ENCODE peak calls at places on chromosomes 7 and 10, in nine cellular contexts. N, P, Q, H, W, G, A, C and Y are unnamed samples.

GRCh38 chr10:68212721-68213352 is 19.1 kb downstream of the ATOH7 start:
- DNase-seq in N (peak), P (no peak), Q (no peak), H (no peak), W (peak), G (peak), A (peak), C (no peak), Y (no peak)

GRCh38 chr10:86523348-86523747 is 1.8 kb upstream of the WAPL start:
- DNase-seq in N (peak), P (no peak), Q (no peak), H (no peak), W (peak), G (no peak), A (peak), C (no peak), Y (no peak)

GRCh38 chr10:132133449-132134291 is 53.1 kb upstream of the DPYSL4 start:
- DNase-seq in N (no peak), P (no peak), Q (no peak), H (no peak), W (no peak), G (no peak), A (no peak), C (no peak), Y (no peak)

GRCh38 chr10:33273295-33274002 is 61.0 kb downstream of the NRP1 start:
- DNase-seq in N (peak), P (no peak), Q (no peak), H (peak), W (peak), G (no peak), A (peak), C (peak), Y (no peak)

GRCh38 chr7:147478751-147479150 is 1111.8 kb upstream of the C7orf33 start:
- DNase-seq in N (peak), P (no peak), Q (no peak), H (no peak), W (no peak), G (no peak), A (no peak), C (no peak), Y (no peak)

GRCh38 chr10:124185074-124185473 is 91.7 kb upstream of the CHST15 start:
- DNase-seq in N (no peak), P (no peak), Q (no peak), H (no peak), W (no peak), G (no peak), A (no peak), C (no peak), Y (no peak)

GRCh38 chr10:69498711-69499471 is 47.6 kb downstream of the TSPAN15 start:
- DNase-seq in N (no peak), P (no peak), Q (no peak), H (no peak), W (no peak), G (no peak), A (no peak), C (no peak), Y (no peak)

GRCh38 chr7:107208563-107208962 is 39.8 kb downstream of the HBP1 start:
- DNase-seq in N (no peak), P (no peak), Q (no peak), H (no peak), W (no peak), G (no peak), A (no peak), C (no peak), Y (no peak)

GRCh38 chr10:77554996-77555397 is 82.6 kb downstream of the KCNMA1 start:
- DNase-seq in N (no peak), P (no peak), Q (no peak), H (no peak), W (peak), G (no peak), A (no peak), C (peak), Y (no peak)

GRCh38 chr10:131577786-131578471 is 266.4 kb upstream of the TCERG1L start:
- DNase-seq in N (no peak), P (no peak), Q (no peak), H (no peak), W (no peak), G (no peak), A (no peak), C (no peak), Y (no peak)

GRCh38 chr10:35641430-35642015 is 573 bp downstream of the FZD8 start:
- DNase-seq in N (peak), P (peak), Q (peak), H (no peak), W (peak), G (no peak), A (peak), C (no peak), Y (peak)

GRCh38 chr7:126449621-126450268 is 803.0 kb downstream of the GRM8 start:
- DNase-seq in N (no peak), P (no peak), Q (no peak), H (no peak), W (no peak), G (no peak), A (no peak), C (no peak), Y (no peak)

GRCh38 chr7:157464111-157464970 is 127.5 kb downstream of the DNAJB6 start:
- DNase-seq in N (no peak), P (no peak), Q (no peak), H (no peak), W (no peak), G (no peak), A (no peak), C (no peak), Y (peak)

GRCh38 chr7:148950806-148951205 is 66.7 kb upstream of the EZH2 start:
- DNase-seq in N (no peak), P (no peak), Q (no peak), H (no peak), W (no peak), G (no peak), A (no peak), C (no peak), Y (no peak)

GRCh38 chr7:104873346-104873849 is 140.6 kb upstream of the KMT2E start:
- DNase-seq in N (no peak), P (no peak), Q (no peak), H (no peak), W (no peak), G (no peak), A (no peak), C (no peak), Y (no peak)

GRCh38 chr7:101594790-101595189 is 34.3 kb downstream of the MYL10 start:
- DNase-seq in N (no peak), P (no peak), Q (no peak), H (no peak), W (no peak), G (no peak), A (no peak), C (no peak), Y (no peak)
- TF ChIP-seq CTCF in N (no peak), P (no peak), Q (no peak), H (no peak), W (no peak), G (no peak), A (no peak), C (no peak), Y (no peak)

DNA sequence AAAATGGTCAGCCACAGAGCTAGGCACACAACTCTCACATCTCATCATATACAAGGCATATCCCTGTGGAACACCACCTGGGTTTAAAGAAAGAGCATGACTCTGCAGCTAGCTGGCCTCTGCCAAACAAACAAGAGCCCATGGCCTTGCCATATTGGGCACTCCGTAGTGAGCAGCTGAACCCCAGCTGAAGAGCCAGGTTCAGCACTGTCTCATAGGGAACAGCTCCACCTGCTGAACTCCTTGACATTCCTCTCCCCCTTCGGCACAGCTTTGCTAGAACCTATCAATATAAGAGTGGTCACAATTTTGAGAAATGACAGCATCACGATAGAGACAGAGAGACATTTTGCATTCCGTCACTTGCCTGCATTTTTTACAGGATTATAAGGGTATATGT is 20.0 kb downstream of the SORCS1 start:
- DNase-seq in N (no peak), P (peak), Q (peak), H (no peak), W (no peak), G (no peak), A (no peak), C (no peak), Y (no peak)
- TF ChIP-seq CTCF in N (no peak), P (peak), Q (no peak), H (no peak), W (no peak), G (no peak), A (no peak), C (no peak), Y (no peak)

DNA sequence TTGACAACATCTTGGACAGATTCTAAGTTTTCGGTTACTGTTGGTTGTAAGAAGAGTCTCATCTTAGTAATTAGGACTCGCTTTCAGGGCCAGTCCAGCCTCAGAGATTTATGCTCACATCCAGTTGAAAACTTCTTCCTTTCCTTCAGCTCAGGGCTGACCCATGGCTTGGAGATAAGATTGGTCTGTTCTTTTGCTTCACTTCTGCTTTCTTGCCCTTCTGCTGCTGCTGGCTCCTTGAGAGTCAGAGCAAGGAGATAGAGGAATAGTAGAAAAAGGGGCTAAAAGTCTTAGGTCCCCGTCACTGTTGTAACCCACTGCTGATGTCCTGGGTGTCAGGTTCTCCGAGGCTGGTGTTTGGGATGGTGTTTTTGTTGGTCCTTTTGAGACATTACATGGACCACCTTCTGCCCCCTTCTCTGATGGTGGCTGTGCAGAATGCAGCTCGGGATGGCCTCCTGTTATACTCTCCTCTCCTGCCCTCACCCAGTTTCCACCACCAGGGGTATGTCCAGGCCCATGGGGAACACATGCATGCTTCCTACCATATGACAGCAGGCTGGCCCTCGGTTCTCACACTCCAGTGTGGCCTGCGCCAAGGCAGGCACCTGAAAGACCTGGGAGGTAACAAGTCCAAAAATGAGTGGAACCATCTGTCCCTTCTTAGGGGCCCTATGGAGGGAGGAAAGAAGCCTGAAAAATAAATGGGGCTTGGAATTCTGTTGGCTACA is 67.8 kb upstream of the PCBD1 start:
- DNase-seq in N (no peak), P (no peak), Q (peak), H (no peak), W (no peak), G (no peak), A (no peak), C (no peak), Y (no peak)
- TF ChIP-seq CTCF in N (no peak), P (no peak), Q (peak), H (no peak), W (no peak), G (no peak), A (no peak), C (no peak), Y (no peak)

GRCh38 chr7:46131916-46132795 is 211.1 kb upstream of the IGFBP3 start:
- DNase-seq in N (peak), P (no peak), Q (no peak), H (no peak), W (no peak), G (no peak), A (peak), C (no peak), Y (no peak)
- TF ChIP-seq CTCF in N (peak), P (peak), Q (no peak), H (no peak), W (peak), G (no peak), A (peak), C (no peak), Y (no peak)

GRCh38 chr7:119826547-119826946 is 446.4 kb upstream of the KCND2 start:
- DNase-seq in N (no peak), P (no peak), Q (no peak), H (no peak), W (no peak), G (no peak), A (no peak), C (no peak), Y (no peak)
- TF ChIP-seq CTCF in N (no peak), P (no peak), Q (no peak), H (no peak), W (no peak), G (no peak), A (no peak), C (no peak), Y (no peak)

DNA sequence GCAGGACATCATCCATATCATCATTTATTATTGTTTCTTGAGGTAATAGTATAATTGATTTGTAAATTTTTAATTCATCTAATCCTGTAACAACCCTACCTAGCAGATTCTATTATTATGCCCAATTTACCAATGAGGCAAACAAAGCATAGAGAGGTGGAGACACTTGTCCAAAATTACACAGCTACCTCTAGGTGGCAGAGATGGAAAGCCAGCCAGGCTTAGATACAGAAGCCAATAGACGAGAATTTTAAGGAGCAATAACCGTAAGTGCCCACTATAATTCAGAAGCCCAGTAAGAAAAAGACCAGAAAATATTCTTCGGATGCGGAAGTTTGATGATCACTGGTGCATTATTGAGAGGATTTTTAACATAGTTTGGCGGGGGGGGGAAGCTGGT is 54.0 kb downstream of the ANK3 start:
- DNase-seq in N (no peak), P (no peak), Q (no peak), H (no peak), W (no peak), G (no peak), A (peak), C (no peak), Y (no peak)
- TF ChIP-seq CTCF in N (no peak), P (no peak), Q (no peak), H (no peak), W (no peak), G (no peak), A (peak), C (no peak), Y (no peak)